ENCODE peak calls at places on chromosomes 1 and 21, in six cellular contexts. E is neuronal stem cell, A is H9, O is H1, M is mesenchymal stem cell, T is trophoblast cell. J is an unnamed sample.

GRCh38 chr21:39030127-39030884 is 152.9 kb downstream of the PSMG1 start:
- DNase-seq in E (no peak), A (peak; percentile 91), O (peak; percentile 63), M (no peak), T (peak; percentile 90), J (no peak)

GRCh38 chr21:43734131-43734634 is 15.3 kb downstream of the PDXK start:
- DNase-seq in E (no peak), A (no peak), O (no peak), M (no peak), T (no peak), J (no peak)

GRCh38 chr21:42383331-42383730 is 12.5 kb downstream of the TMPRSS3 start:
- DNase-seq in E (no peak), A (no peak), O (no peak), M (no peak), T (no peak), J (no peak)

GRCh38 chr1:212545941-212546638 is 62.5 kb upstream of the ATF3 start:
- DNase-seq in E (no peak), A (no peak), O (no peak), M (peak; percentile 59), T (peak; percentile 30), J (peak; percentile 61)

GRCh38 chr21:16372546-16372945 is 642.8 kb downstream of the USP25 start:
- DNase-seq in E (no peak), A (no peak), O (no peak), M (no peak), T (no peak), J (no peak)

GRCh38 chr1:17485280-17485679 is 45.8 kb upstream of the RCC2 start:
- DNase-seq in E (no peak), A (peak; percentile 70), O (peak; percentile 36), M (no peak), T (peak; percentile 35), J (peak; percentile 10)

GRCh38 chr1:114509596-114510234 is 1.3 kb downstream of the TRIM33 start:
- DNase-seq in E (no peak), A (no peak), O (no peak), M (peak; percentile 22), T (no peak), J (no peak)

GRCh38 chr1:950268-950667 is 8.8 kb downstream of the NOC2L start:
- DNase-seq in E (no peak), A (no peak), O (no peak), M (no peak), T (no peak), J (no peak)

GRCh38 chr1:107187399-107187798 is 46.6 kb downstream of the NTNG1 start:
- DNase-seq in E (no peak), A (no peak), O (no peak), M (no peak), T (no peak), J (no peak)

GRCh38 chr1:159012495-159012894 is 2.8 kb downstream of the IFI16 start:
- DNase-seq in E (no peak), A (no peak), O (no peak), M (peak; percentile 54), T (no peak), J (peak; percentile 24)

GRCh38 chr21:42313501-42313969 is 1.7 kb downstream of the TFF3 start:
- DNase-seq in E (no peak), A (peak; percentile 69), O (no peak), M (no peak), T (no peak), J (no peak)

GRCh38 chr1:50978144-50978851 is 8.3 kb downstream of the CDKN2C start:
- DNase-seq in E (no peak), A (peak; percentile 90), O (peak; percentile 63), M (peak; percentile 42), T (peak; percentile 10), J (peak; percentile 49)

GRCh38 chr1:153386500-153386901 is 4.4 kb downstream of the S100A8 start:
- DNase-seq in E (no peak), A (no peak), O (no peak), M (no peak), T (no peak), J (no peak)

GRCh38 chr1:103111926-103112325 is 3.6 kb upstream of the COL11A1 start:
- DNase-seq in E (no peak), A (no peak), O (no peak), M (no peak), T (no peak), J (peak; percentile 13)

DNA sequence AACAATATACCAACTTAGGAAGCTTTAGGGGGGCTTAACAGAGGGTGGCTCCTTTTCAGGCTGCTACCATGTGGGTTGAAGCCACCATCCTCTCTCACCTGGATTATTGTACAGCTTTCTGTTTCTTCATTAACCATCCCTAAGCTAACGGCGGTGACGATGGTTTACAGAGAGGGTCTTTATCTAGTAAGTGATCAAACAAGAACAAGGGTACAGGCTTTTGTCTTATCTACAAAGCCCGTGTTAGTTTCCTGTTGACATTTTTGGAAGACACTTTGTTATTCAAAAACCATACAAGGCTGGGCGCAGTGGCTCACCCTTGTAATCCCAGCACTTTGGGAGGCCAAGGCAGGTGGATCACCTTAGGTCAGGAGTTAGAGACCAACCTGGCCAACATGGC is 20.4 kb downstream of the SLC25A33 start:
- DNase-seq in E (no peak), A (no peak), O (no peak), M (no peak), T (no peak), J (no peak)
- H3K14ac ChIP-seq in E (no peak overlapping the region), A (no peak overlapping the region), O (no peak overlapping the region), M (no peak overlapping the region), T (no peak overlapping the region), J (no peak overlapping the region)

GRCh38 chr1:62401034-62401433 is 35.8 kb upstream of the USP1 start:
- DNase-seq in E (peak; percentile 41), A (no peak), O (no peak), M (no peak), T (no peak), J (no peak)

GRCh38 chr1:62397301-62397700 is 39.5 kb upstream of the USP1 start:
- DNase-seq in E (no peak), A (no peak), O (no peak), M (no peak), T (no peak), J (no peak)

GRCh38 chr1:62396871-62397270 is 40.0 kb upstream of the USP1 start:
- DNase-seq in E (no peak), A (no peak), O (no peak), M (no peak), T (no peak), J (no peak)

GRCh38 chr1:62395291-62395690 is 41.6 kb upstream of the USP1 start:
- DNase-seq in E (no peak), A (no peak), O (no peak), M (no peak), T (no peak), J (no peak)

DNA sequence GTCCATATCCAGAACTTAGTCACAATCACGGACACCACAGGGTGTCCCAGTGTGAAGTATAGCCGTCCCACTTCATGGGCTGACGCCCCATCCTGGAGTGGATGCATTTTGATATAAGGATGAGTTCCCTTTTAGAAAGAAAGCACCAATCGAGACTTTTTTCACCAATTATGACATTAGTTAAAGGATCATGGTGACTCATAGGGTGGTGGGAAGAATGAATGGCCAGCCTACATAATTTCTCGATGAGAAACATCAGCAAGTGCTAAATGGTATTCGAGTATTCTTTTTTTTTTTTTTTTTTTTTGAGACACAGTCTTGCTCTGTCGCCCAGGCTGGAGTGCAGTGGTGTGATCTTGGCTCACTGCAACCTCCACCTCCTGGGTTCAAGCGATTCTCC is 38.5 kb upstream of the USP1 start:
- DNase-seq in E (no peak), A (no peak), O (no peak), M (no peak), T (no peak), J (peak; percentile 71)
- H3K14ac ChIP-seq in E (no peak overlapping the region), A (no peak overlapping the region), O (no peak overlapping the region), M (no peak overlapping the region), T (no peak overlapping the region), J (no peak overlapping the region)

DNA sequence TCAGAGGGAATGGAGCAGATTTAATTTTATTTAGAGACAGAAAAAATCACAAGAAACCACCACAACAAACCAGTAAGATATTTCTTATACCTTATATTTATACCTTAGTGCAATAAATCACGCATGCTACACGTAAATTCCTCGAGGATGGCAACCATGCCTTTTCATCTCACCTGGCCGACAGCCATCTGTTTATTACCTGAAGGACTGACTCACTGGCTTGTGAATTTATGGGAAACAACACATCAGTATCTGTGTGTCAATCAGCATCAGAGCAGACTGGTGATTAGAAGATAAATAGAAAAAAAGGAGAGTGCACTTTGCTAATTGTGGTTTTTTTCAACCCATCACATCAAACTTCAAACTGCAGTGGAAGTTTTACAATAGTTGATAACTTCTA is 58.4 kb downstream of the S1PR1 start:
- DNase-seq in E (no peak), A (no peak), O (no peak), M (no peak), T (peak; percentile 44), J (no peak)
- H3K14ac ChIP-seq in E (no peak overlapping the region), A (no peak overlapping the region), O (no peak overlapping the region), M (no peak overlapping the region), T (no peak overlapping the region), J (no peak overlapping the region)

GRCh38 chr1:231998791-231999190 is 372.2 kb downstream of the DISC1 start:
- DNase-seq in E (no peak), A (no peak), O (no peak), M (no peak), T (no peak), J (no peak)
- H3K14ac ChIP-seq in E (no peak overlapping the region), A (no peak overlapping the region), O (no peak overlapping the region), M (no peak overlapping the region), T (no peak overlapping the region), J (no peak overlapping the region)

GRCh38 chr1:53595906-53596305 is 136.7 kb downstream of the DMRTB1 start:
- DNase-seq in E (no peak), A (no peak), O (no peak), M (no peak), T (no peak), J (no peak)
- H3K14ac ChIP-seq in E (peak overlapping the region; percentile 75), A (no peak overlapping the region), O (no peak overlapping the region), M (no peak overlapping the region), T (no peak overlapping the region), J (no peak overlapping the region)

GRCh38 chr1:98289296-98289695 is 368.5 kb upstream of the DPYD start:
- DNase-seq in E (no peak), A (no peak), O (no peak), M (no peak), T (no peak), J (no peak)

GRCh38 chr1:98288494-98288893 is 367.7 kb upstream of the DPYD start:
- DNase-seq in E (no peak), A (no peak), O (no peak), M (no peak), T (no peak), J (no peak)

DNA sequence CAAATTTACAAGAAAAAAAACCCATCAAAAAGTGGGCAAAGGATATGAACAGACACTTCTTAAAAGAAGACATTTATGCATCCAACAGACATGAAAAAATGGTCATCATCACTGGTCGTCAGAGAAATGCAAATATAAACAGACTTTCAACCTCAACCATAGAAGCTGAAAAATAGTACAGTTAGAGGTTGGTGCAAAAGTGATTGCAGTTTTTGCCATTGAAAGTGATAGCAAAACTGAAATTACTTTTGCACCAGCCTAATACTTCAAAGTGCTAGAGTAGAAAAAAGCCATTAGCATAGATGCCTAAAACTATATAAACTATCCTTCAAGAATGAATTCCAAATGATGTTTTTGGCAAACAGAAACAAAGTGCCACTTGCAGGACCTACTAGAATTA is 365.8 kb upstream of the DPYD start:
- DNase-seq in E (no peak), A (no peak), O (no peak), M (no peak), T (no peak), J (no peak)
- H3K14ac ChIP-seq in E (no peak overlapping the region), A (no peak overlapping the region), O (no peak overlapping the region), M (no peak overlapping the region), T (no peak overlapping the region), J (no peak overlapping the region)